ENCODE peak calls at places on chromosomes 16 and 17, in four cellular contexts. H is HepG2, A is H1, E is K562. F is an unnamed sample.

GRCh38 chr16:80803341-80804060 is 897 bp downstream of the CDYL2 start:
- DNase-seq in H (no peak), A (no peak), E (peak; percentile 19), F (peak; percentile 41)

GRCh38 chr16:27511657-27512056 is 38.1 kb downstream of the GTF3C1 start:
- DNase-seq in H (no peak), A (no peak), E (no peak), F (no peak)

GRCh38 chr17:18187816-18188761 is 4.5 kb downstream of the ALKBH5 start:
- DNase-seq in H (no peak), A (no peak), E (no peak), F (no peak)

GRCh38 chr16:31483081-31483480 is at the start of gene SLC5A2:
- DNase-seq in H (no peak), A (no peak), E (no peak), F (no peak)

GRCh38 chr16:67968440-67969285 is at the start of gene SLC12A4:
- DNase-seq in H (peak; percentile 86), A (no peak), E (peak; percentile 99), F (peak; percentile 97)

GRCh38 chr16:54436342-54436741 is 149.8 kb upstream of the IRX3 start:
- DNase-seq in H (no peak), A (no peak), E (no peak), F (no peak)

GRCh38 chr17:16945513-16946201 is 26.3 kb downstream of the TNFRSF13B start:
- DNase-seq in H (no peak), A (no peak), E (no peak), F (no peak)

GRCh38 chr16:53865492-53865863 is 161.5 kb downstream of the FTO start:
- DNase-seq in H (no peak), A (peak; percentile 9), E (peak; percentile 13), F (no peak)

GRCh38 chr16:23333034-23333579 is 31.0 kb downstream of the SCNN1B start:
- DNase-seq in H (no peak), A (no peak), E (no peak), F (no peak)

GRCh38 chr17:42288985-42289862 is 926 bp downstream of the STAT5A start:
- DNase-seq in H (no peak), A (no peak), E (peak; percentile 83), F (peak; percentile 58)

GRCh38 chr17:80262291-80262690 is 1.6 kb downstream of the RNF213 start:
- DNase-seq in H (no peak), A (no peak), E (no peak), F (no peak)

GRCh38 chr16:65287307-65287706 is 165.4 kb upstream of the CDH11 start:
- DNase-seq in H (no peak), A (no peak), E (no peak), F (no peak)

GRCh38 chr17:61775364-61775763 is 88.0 kb downstream of the BRIP1 start:
- DNase-seq in H (no peak), A (no peak), E (no peak), F (no peak)

GRCh38 chr16:13120557-13120956 is 219.2 kb downstream of the SHISA9 start:
- DNase-seq in H (no peak), A (no peak), E (no peak), F (no peak)

GRCh38 chr17:56602292-56603130 is 9.0 kb downstream of the NOG start:
- DNase-seq in H (no peak), A (no peak), E (no peak), F (no peak)

GRCh38 chr17:29567362-29568330 is 809 bp upstream of the ABHD15 start:
- DNase-seq in H (peak; percentile 47), A (no peak), E (peak; percentile 80), F (peak; percentile 81)

GRCh38 chr16:75217389-75217851 is 1.4 kb upstream of the CTRB1 start:
- DNase-seq in H (no peak), A (no peak), E (no peak), F (no peak)

GRCh38 chr16:11316331-11317015 is 28.8 kb upstream of the RMI2 start:
- DNase-seq in H (no peak), A (no peak), E (no peak), F (no peak)

GRCh38 chr17:64081802-64082799 is 47.8 kb downstream of the ERN1 start:
- DNase-seq in H (peak; percentile 93), A (no peak), E (peak; percentile 33), F (no peak)

GRCh38 chr17:57862990-57863667 is 13.3 kb upstream of the MRPS23 start:
- DNase-seq in H (peak; percentile 94), A (no peak), E (no peak), F (no peak)

GRCh38 chr16:89193021-89193575 is 7.2 kb downstream of the SLC22A31 start:
- DNase-seq in H (peak; percentile 70), A (peak; percentile 90), E (peak; percentile 95), F (peak; percentile 73)

GRCh38 chr16:85401917-85402766 is 211.0 kb upstream of the GSE1 start:
- DNase-seq in H (no peak), A (no peak), E (no peak), F (no peak)

GRCh38 chr17:50562266-50563094 is 2.0 kb downstream of the CACNA1G start:
- DNase-seq in H (no peak), A (no peak), E (no peak), F (no peak)

GRCh38 chr16:15055141-15056053 is 477 bp downstream of the NTAN1 start:
- DNase-seq in H (peak; percentile 34), A (no peak), E (peak; percentile 26), F (peak; percentile 65)

GRCh38 chr16:4323845-4324478 is 8.1 kb downstream of the GLIS2 start:
- DNase-seq in H (no peak), A (no peak), E (peak; percentile 56), F (no peak)

GRCh38 chr17:27807567-27808470 is 7.5 kb upstream of the NOS2 start:
- DNase-seq in H (no peak), A (no peak), E (no peak), F (peak; percentile 56)

GRCh38 chr17:40347319-40348135 is 17.0 kb downstream of the GJD3 start:
- DNase-seq in H (no peak), A (no peak), E (no peak), F (no peak)

GRCh38 chr17:45936610-45937009 is 42.3 kb downstream of the MAPT start:
- DNase-seq in H (no peak), A (no peak), E (no peak), F (no peak)

GRCh38 chr16:82583415-82583814 is 43.4 kb upstream of the CDH13 start:
- DNase-seq in H (no peak), A (no peak), E (no peak), F (no peak)

GRCh38 chr16:82585675-82586074 is 41.1 kb upstream of the CDH13 start:
- DNase-seq in H (no peak), A (no peak), E (no peak), F (no peak)

GRCh38 chr16:82582971-82583370 is 43.8 kb upstream of the CDH13 start:
- DNase-seq in H (no peak), A (no peak), E (no peak), F (no peak)

GRCh38 chr16:82586130-82586529 is 40.6 kb upstream of the CDH13 start:
- DNase-seq in H (no peak), A (no peak), E (no peak), F (no peak)

GRCh38 chr16:82584553-82585152 is 42.1 kb upstream of the CDH13 start:
- DNase-seq in H (no peak), A (no peak), E (no peak), F (no peak)
- TF ChIP-seq TAF1 in H (no peak), A (no peak), E (no peak), F (no peak)

GRCh38 chr17:55462234-55462633 is 40.6 kb upstream of the MMD start:
- DNase-seq in H (no peak), A (no peak), E (no peak), F (no peak)

GRCh38 chr17:55462711-55463110 is 41.1 kb upstream of the MMD start:
- DNase-seq in H (no peak), A (no peak), E (no peak), F (no peak)

GRCh38 chr17:55458287-55458900 is 36.8 kb upstream of the MMD start:
- DNase-seq in H (no peak), A (no peak), E (no peak), F (no peak)

GRCh38 chr17:55456307-55457240 is 34.9 kb upstream of the MMD start:
- DNase-seq in H (no peak), A (no peak), E (no peak), F (no peak)

DNA sequence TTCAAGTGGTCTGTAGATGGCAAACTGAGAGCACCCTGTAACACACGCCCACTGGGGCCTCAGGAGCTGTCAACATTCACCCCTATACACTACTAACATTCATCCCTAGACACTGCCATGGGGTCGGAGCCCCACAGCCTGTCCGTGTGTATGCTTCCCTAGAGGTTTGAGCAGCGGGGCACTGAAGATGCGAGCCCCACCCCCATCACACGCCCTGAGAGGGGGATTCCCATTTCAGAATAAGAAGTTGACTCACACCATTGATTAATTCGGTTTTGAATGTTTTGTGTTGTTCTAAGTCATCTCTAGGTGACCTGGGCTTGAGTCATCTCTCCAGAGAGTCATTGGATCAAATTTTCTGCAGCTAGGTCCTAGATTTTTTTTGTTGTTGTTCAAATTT is 37.3 kb upstream of the MMD start:
- DNase-seq in H (no peak), A (no peak), E (no peak), F (no peak)
- TF ChIP-seq TAF1 in H (no peak), A (no peak), E (no peak), F (no peak)

DNA sequence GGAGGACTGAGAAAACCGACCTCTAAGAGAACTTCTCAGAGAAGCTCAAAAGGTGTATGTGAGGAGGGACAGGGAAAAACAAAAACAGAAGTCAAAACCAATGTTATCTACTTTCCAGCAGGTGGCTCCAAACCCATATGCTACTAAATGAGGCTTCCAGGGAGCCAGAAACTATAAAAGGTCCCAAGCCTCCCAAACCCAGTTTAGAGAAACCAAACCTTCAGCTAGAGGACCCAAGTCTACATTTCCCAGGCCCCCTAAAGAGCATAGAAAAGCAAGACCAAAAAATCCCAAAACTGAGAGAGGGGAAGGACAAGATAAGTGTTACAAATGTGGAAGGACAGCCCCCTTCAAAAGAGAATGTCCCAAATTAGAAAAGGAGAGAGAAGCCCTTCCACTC is 3.7 kb downstream of the HPR start:
- DNase-seq in H (peak; percentile 72), A (no peak), E (peak; percentile 46), F (no peak)
- TF ChIP-seq TAF1 in H (no peak), A (no peak), E (no peak), F (no peak)

DNA sequence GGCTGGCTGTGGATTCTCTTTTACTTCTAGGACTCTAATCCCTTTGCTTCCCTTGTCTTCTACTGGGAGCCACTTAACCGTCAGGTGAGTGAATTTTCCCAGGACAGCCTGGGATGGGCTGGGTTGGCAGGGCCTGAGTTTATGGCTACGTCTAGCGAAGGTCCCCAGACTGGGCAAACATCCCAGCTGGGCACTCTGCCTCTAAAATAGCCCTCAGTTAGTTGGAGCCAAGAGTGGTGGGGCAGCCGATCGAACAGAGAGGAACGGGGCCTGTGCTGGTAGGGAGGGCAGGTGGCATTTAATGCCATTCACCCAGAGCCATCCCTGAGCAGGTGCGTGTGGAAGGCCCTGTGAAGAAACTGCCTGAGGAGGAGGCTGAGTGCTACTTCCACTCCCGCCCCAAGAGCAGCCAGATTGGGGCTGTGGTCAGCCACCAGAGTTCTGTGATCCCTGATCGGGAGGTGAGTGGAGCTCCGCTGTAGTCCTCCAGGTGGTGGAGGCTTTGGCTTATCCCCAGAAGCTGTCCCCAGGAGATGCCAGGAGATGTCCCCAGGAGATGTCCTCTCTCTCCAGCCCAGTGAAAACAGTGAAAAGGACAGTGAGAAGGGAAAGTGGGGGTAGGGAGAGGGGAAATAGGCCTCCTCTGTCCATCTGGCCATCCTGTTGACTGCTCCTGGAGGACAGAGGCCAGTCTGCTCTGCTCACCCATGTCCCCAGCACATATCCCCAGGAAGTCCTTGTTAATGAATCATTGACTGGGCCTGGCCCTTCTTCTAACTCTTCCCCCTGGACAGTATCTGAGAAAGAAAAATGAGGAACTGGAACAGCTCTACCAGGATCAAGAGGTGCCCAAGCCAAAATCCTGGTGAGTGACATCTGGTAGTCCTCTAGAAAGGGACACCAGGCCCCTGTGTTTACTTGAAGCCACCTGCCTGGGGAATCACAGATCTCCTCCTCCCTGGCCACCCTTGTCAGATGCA is 4.4 kb downstream of the PNPO start:
- DNase-seq in H (no peak), A (no peak), E (no peak), F (no peak)
- TF ChIP-seq TAF1 in H (no peak), A (no peak), E (no peak), F (no peak)

GRCh38 chr17:82517230-82517865 is 2.2 kb upstream of the FOXK2 start:
- DNase-seq in H (peak; percentile 95), A (no peak), E (no peak), F (no peak)
- TF ChIP-seq TAF1 in H (peak; percentile 18), A (no peak), E (no peak), F (no peak)

F was measured in GM12892.